ENCODE peak calls at places on chromosomes 13 and 19, in seven cellular contexts. One of them, this sample, is unnamed. For H4K20me1, the result is how much of the 10 kb centered on the place peaks cover.

GRCh38 chr13:24834902-24835510 is 71.0 kb downstream of the RNF17 start:
- DNase-seq in neural progenitor cell: no peak
- DNase-seq in mammary epithelial cell: no peak
- DNase-seq in astrocyte: no peak
- DNase-seq in fibroblast of lung: no peak
- DNase-seq in IMR-90: no peak
- DNase-seq in H1: no peak
- DNase-seq in this sample: no peak

GRCh38 chr13:49357694-49358093 is 86.2 kb downstream of the CAB39L start:
- DNase-seq in neural progenitor cell: no peak
- DNase-seq in mammary epithelial cell: no peak
- DNase-seq in astrocyte: peak
- DNase-seq in fibroblast of lung: peak
- DNase-seq in IMR-90: peak
- DNase-seq in H1: no peak
- DNase-seq in this sample: no peak

GRCh38 chr13:31174018-31174417 is 12.3 kb upstream of the HSPH1 start:
- DNase-seq in neural progenitor cell: no peak
- DNase-seq in mammary epithelial cell: no peak
- DNase-seq in astrocyte: peak
- DNase-seq in fibroblast of lung: peak
- DNase-seq in IMR-90: peak
- DNase-seq in H1: no peak
- DNase-seq in this sample: no peak

GRCh38 chr13:25295228-25295627 is 6.2 kb upstream of the NUP58 start:
- DNase-seq in neural progenitor cell: no peak
- DNase-seq in mammary epithelial cell: no peak
- DNase-seq in astrocyte: peak
- DNase-seq in fibroblast of lung: no peak
- DNase-seq in IMR-90: peak
- DNase-seq in H1: no peak
- DNase-seq in this sample: no peak

GRCh38 chr13:40946485-40946884 is 72.6 kb downstream of the ELF1 start:
- DNase-seq in neural progenitor cell: no peak
- DNase-seq in mammary epithelial cell: no peak
- DNase-seq in astrocyte: no peak
- DNase-seq in fibroblast of lung: no peak
- DNase-seq in IMR-90: no peak
- DNase-seq in H1: no peak
- DNase-seq in this sample: no peak

GRCh38 chr19:12581100-12581499 is 29.5 kb downstream of the ZNF490 start:
- DNase-seq in neural progenitor cell: no peak
- DNase-seq in mammary epithelial cell: no peak
- DNase-seq in astrocyte: no peak
- DNase-seq in fibroblast of lung: no peak
- DNase-seq in IMR-90: no peak
- DNase-seq in H1: no peak
- DNase-seq in this sample: no peak

GRCh38 chr13:35489050-35489449 is 12.6 kb upstream of the MAB21L1 start:
- DNase-seq in neural progenitor cell: no peak
- DNase-seq in mammary epithelial cell: no peak
- DNase-seq in astrocyte: no peak
- DNase-seq in fibroblast of lung: no peak
- DNase-seq in IMR-90: no peak
- DNase-seq in H1: no peak
- DNase-seq in this sample: no peak

GRCh38 chr13:112956516-112957294 is 12.3 kb upstream of the MCF2L start:
- DNase-seq in neural progenitor cell: peak
- DNase-seq in mammary epithelial cell: no peak
- DNase-seq in astrocyte: no peak
- DNase-seq in fibroblast of lung: peak
- DNase-seq in IMR-90: no peak
- DNase-seq in H1: no peak
- DNase-seq in this sample: no peak

GRCh38 chr13:30982506-30982905 is 50.0 kb downstream of the TEX26 start:
- DNase-seq in neural progenitor cell: no peak
- DNase-seq in mammary epithelial cell: no peak
- DNase-seq in astrocyte: no peak
- DNase-seq in fibroblast of lung: no peak
- DNase-seq in IMR-90: no peak
- DNase-seq in H1: no peak
- DNase-seq in this sample: no peak

GRCh38 chr19:40228863-40229262 is 2.4 kb upstream of the CCNP start:
- DNase-seq in neural progenitor cell: no peak
- DNase-seq in mammary epithelial cell: no peak
- DNase-seq in astrocyte: no peak
- DNase-seq in fibroblast of lung: no peak
- DNase-seq in IMR-90: no peak
- DNase-seq in H1: no peak
- DNase-seq in this sample: no peak

GRCh38 chr19:13098291-13099072 is 4.2 kb downstream of the LYL1 start:
- DNase-seq in neural progenitor cell: peak
- DNase-seq in mammary epithelial cell: no peak
- DNase-seq in astrocyte: no peak
- DNase-seq in fibroblast of lung: peak
- DNase-seq in IMR-90: no peak
- DNase-seq in H1: peak
- DNase-seq in this sample: no peak

GRCh38 chr19:5397804-5398692 is 57.2 kb upstream of the ZNRF4 start:
- DNase-seq in neural progenitor cell: peak
- DNase-seq in mammary epithelial cell: no peak
- DNase-seq in astrocyte: no peak
- DNase-seq in fibroblast of lung: no peak
- DNase-seq in IMR-90: no peak
- DNase-seq in H1: peak
- DNase-seq in this sample: no peak

GRCh38 chr19:17948474-17948966 is 15.7 kb downstream of the CCDC124 start:
- DNase-seq in neural progenitor cell: no peak
- DNase-seq in mammary epithelial cell: no peak
- DNase-seq in astrocyte: no peak
- DNase-seq in fibroblast of lung: no peak
- DNase-seq in IMR-90: no peak
- DNase-seq in H1: no peak
- DNase-seq in this sample: no peak

GRCh38 chr19:48490980-48491792 is 20.4 kb downstream of the LMTK3 start:
- DNase-seq in neural progenitor cell: peak
- DNase-seq in mammary epithelial cell: peak
- DNase-seq in astrocyte: no peak
- DNase-seq in fibroblast of lung: no peak
- DNase-seq in IMR-90: no peak
- DNase-seq in H1: peak
- DNase-seq in this sample: no peak

GRCh38 chr19:5131031-5131865 is 162.3 kb downstream of the KDM4B start:
- DNase-seq in neural progenitor cell: no peak
- DNase-seq in mammary epithelial cell: no peak
- DNase-seq in astrocyte: no peak
- DNase-seq in fibroblast of lung: no peak
- DNase-seq in IMR-90: no peak
- DNase-seq in H1: no peak
- DNase-seq in this sample: no peak

GRCh38 chr13:20090349-20090748 is 70.5 kb downstream of the GJA3 start:
- DNase-seq in neural progenitor cell: no peak
- DNase-seq in mammary epithelial cell: no peak
- DNase-seq in astrocyte: no peak
- DNase-seq in fibroblast of lung: peak
- DNase-seq in IMR-90: no peak
- DNase-seq in H1: no peak
- DNase-seq in this sample: no peak

DNA sequence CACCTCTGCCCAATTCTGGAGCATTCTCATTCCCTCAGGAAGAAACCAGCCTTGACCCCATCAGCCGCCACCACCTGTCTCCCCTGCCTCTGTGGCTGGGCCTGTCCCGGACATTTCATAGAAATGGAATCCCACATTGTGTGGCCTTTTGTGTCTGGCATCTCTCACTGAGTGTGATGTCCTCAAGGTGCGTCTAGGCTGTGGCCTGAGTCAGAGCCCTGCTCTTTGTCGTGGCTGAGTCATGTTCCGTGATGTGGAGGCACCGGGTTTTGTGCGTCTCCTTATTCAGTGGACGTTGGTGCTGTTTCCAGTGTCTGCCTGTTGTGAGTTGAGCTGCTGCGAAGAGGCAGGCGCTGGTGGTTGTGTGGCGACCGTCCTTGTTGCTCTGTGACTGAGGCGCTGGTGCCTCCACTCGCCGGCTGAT is 3.5 kb downstream of the FZR1 start:
- DNase-seq in neural progenitor cell: no peak
- DNase-seq in mammary epithelial cell: peak
- DNase-seq in astrocyte: peak
- DNase-seq in fibroblast of lung: no peak
- DNase-seq in IMR-90: peak
- DNase-seq in H1: no peak
- DNase-seq in this sample: peak
- H4K20me1 ChIP-seq in neural progenitor cell: half or more
- H4K20me1 ChIP-seq in mammary epithelial cell: under half
- H4K20me1 ChIP-seq in astrocyte: half or more
- H4K20me1 ChIP-seq in fibroblast of lung: under half
- H4K20me1 ChIP-seq in IMR-90: half or more
- H4K20me1 ChIP-seq in H1: under half
- H4K20me1 ChIP-seq in this sample: under half

GRCh38 chr13:50521750-50522149 is 321.7 kb downstream of the DLEU7 start:
- DNase-seq in neural progenitor cell: no peak
- DNase-seq in mammary epithelial cell: no peak
- DNase-seq in astrocyte: no peak
- DNase-seq in fibroblast of lung: peak
- DNase-seq in IMR-90: peak
- DNase-seq in H1: no peak
- DNase-seq in this sample: no peak
- H3K4me2 ChIP-seq in neural progenitor cell: no peak
- H3K4me2 ChIP-seq in mammary epithelial cell: no peak
- H3K4me2 ChIP-seq in astrocyte: no peak
- H3K4me2 ChIP-seq in fibroblast of lung: peak
- H3K4me2 ChIP-seq in IMR-90: no peak
- H3K4me2 ChIP-seq in H1: no peak
- H3K4me2 ChIP-seq in this sample: no peak

DNA sequence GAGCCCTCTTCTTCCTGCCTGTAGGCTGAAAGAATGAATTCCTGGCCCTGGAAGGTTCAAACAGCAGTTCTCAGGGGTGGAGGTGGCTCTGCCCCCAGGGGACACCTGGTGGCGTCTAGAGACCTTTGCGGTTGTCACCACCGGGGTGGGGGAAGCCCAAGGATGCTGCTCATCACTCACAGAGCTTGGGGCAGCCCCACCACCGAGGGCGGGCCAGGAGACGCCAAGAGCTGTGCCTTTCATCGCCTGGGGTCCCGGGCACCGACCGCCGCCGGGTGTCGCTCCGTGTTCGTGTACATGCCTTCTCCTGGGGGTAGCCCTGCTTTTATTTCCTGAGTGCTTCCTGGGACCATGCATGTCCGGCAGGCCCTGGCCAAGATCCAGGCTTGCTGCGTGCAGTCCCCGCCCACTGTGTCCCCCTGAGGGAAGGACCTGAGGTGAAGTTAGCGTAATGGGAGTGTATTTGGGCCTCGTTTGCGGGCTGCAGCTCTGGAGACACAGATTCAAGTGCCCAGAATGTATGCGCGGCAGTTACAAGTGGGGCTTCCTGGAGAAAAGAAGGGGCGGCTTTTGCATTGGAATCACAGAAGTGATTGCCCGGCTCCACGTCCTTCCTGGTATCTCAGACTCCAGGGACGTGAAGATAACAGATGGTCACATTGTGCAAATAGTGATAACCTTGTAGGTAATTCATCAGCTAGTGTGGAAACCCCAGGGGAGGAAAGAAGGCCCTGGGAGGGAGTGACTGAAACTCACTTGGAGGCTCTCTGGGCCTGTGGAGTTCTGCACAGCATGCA is 7.8 kb downstream of the DOT1L start:
- DNase-seq in neural progenitor cell: peak
- DNase-seq in mammary epithelial cell: no peak
- DNase-seq in astrocyte: no peak
- DNase-seq in fibroblast of lung: peak
- DNase-seq in IMR-90: peak
- DNase-seq in H1: peak
- DNase-seq in this sample: no peak
- H4K20me1 ChIP-seq in neural progenitor cell: half or more
- H4K20me1 ChIP-seq in mammary epithelial cell: under half
- H4K20me1 ChIP-seq in astrocyte: half or more
- H4K20me1 ChIP-seq in fibroblast of lung: under half
- H4K20me1 ChIP-seq in IMR-90: half or more
- H4K20me1 ChIP-seq in H1: under half
- H4K20me1 ChIP-seq in this sample: under half

GRCh38 chr19:4016486-4016885 is 8.9 kb downstream of the PIAS4 start:
- DNase-seq in neural progenitor cell: no peak
- DNase-seq in mammary epithelial cell: no peak
- DNase-seq in astrocyte: no peak
- DNase-seq in fibroblast of lung: no peak
- DNase-seq in IMR-90: no peak
- DNase-seq in H1: no peak
- DNase-seq in this sample: no peak

GRCh38 chr19:4013886-4014540 is 6.5 kb downstream of the PIAS4 start:
- DNase-seq in neural progenitor cell: no peak
- DNase-seq in mammary epithelial cell: no peak
- DNase-seq in astrocyte: no peak
- DNase-seq in fibroblast of lung: no peak
- DNase-seq in IMR-90: no peak
- DNase-seq in H1: no peak
- DNase-seq in this sample: no peak

GRCh38 chr19:4015705-4016402 is 8.3 kb downstream of the PIAS4 start:
- DNase-seq in neural progenitor cell: no peak
- DNase-seq in mammary epithelial cell: no peak
- DNase-seq in astrocyte: no peak
- DNase-seq in fibroblast of lung: no peak
- DNase-seq in IMR-90: no peak
- DNase-seq in H1: no peak
- DNase-seq in this sample: no peak

GRCh38 chr19:4012975-4013634 is 5.6 kb downstream of the PIAS4 start:
- DNase-seq in neural progenitor cell: no peak
- DNase-seq in mammary epithelial cell: no peak
- DNase-seq in astrocyte: no peak
- DNase-seq in fibroblast of lung: no peak
- DNase-seq in IMR-90: no peak
- DNase-seq in H1: no peak
- DNase-seq in this sample: no peak

DNA sequence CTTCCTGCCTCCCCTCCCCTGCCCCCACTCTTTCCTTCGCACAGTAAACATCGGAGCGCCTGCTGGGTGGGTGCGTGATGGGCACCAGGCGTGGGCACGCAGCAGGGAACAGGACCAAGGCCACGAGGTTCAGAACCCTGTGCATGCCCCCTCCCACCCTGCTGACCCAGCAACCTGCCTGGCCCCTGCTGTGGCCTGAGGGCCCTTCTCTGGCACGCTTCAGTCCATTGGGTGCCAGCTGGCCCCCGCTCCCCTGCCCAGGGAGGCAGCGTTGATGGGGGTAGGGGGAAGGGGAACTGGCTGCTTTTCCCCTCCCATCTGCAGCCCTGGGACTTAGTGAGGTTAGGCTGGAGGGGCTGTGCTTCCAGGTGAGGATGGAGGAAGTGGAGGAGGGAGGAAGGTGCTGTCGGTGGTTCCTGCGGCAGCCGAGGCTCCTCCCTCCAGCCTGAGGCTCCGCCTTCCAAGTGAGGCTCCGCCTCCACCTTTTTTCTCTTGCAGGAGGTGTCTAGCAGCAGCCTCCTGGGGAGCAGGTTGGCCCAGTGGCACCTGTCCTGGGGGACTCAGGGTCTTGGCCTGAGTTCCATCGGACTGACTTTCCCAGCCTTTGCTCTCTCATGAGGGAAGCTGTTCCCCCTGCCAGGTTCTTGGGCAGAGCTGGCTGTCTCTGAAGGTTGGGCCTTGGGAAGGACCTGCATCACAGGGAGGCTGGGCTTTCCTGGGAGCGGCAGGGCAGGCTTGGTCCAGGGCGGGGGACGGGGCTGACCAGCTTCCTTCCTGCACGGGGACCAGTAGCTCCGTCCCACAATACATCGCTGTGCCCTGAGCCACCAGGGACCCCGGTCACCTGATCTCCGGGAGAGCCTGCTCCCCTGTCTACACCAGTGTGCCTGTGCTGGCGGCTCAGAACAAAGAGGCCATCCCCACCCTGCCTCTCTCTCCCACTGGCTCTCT is 7.3 kb downstream of the PIAS4 start:
- DNase-seq in neural progenitor cell: peak
- DNase-seq in mammary epithelial cell: no peak
- DNase-seq in astrocyte: no peak
- DNase-seq in fibroblast of lung: no peak
- DNase-seq in IMR-90: no peak
- DNase-seq in H1: peak
- DNase-seq in this sample: no peak
- H3K4me2 ChIP-seq in neural progenitor cell: no peak
- H3K4me2 ChIP-seq in mammary epithelial cell: no peak
- H3K4me2 ChIP-seq in astrocyte: no peak
- H3K4me2 ChIP-seq in fibroblast of lung: no peak
- H3K4me2 ChIP-seq in IMR-90: no peak
- H3K4me2 ChIP-seq in H1: no peak
- H3K4me2 ChIP-seq in this sample: no peak

This sample was measured in PC-9.